ENCODE peak calls at places on chromosome 1, in ten cellular contexts. H is GM06990; R is Peyer's patch; L is AG04450; G is right atrium auricular region; B is mucosa of descending colon; U is WERI-Rb-1; F is BJ; J is CD4-positive, alpha-beta T cell; C is brain microvascular endothelial cell. N is an unnamed sample.

GRCh38 chr1:42933060-42933586 is 25.5 kb downstream of the SLC2A1 start:
- DNase-seq in G (no peak), B (no peak), H (no peak), U (no peak), C (no peak), L (no peak), R (no peak), F (no peak), J (no peak), N (no peak)

GRCh38 chr1:34500451-34500850 is 254.4 kb upstream of the GJB5 start:
- DNase-seq in F (no peak), H (no peak), J (no peak), L (no peak), G (no peak), R (no peak), B (peak; percentile 36), C (no peak), U (no peak), N (peak; percentile 65)

GRCh38 chr1:62433861-62434611 is 2.8 kb upstream of the USP1 start:
- DNase-seq in U (no peak), G (no peak), L (no peak), F (no peak), J (no peak), H (no peak), R (no peak), C (no peak), B (no peak), N (no peak)

GRCh38 chr1:231918239-231919015 is 291.8 kb downstream of the DISC1 start:
- DNase-seq in H (no peak), F (no peak), U (no peak), B (no peak), G (no peak), C (peak; percentile 74), R (no peak), J (peak; percentile 28), L (peak; percentile 45), N (no peak)

GRCh38 chr1:43704838-43705237 is 2.5 kb upstream of the ST3GAL3 start:
- DNase-seq in F (no peak), H (no peak), C (no peak), J (no peak), L (no peak), B (no peak), R (no peak), G (no peak), U (no peak), N (no peak)

GRCh38 chr1:204398197-204399125 is 13.2 kb downstream of the PPP1R15B start:
- DNase-seq in U (peak; percentile 96), L (no peak), J (peak; percentile 47), H (peak; percentile 26), C (peak; percentile 60), G (no peak), R (peak; percentile 77), F (no peak), B (peak; percentile 85), N (peak; percentile 44)

GRCh38 chr1:145892486-145893087 is 6.9 kb upstream of the ANKRD35 start:
- DNase-seq in C (no peak), J (no peak), G (no peak), L (peak; percentile 32), F (no peak), U (no peak), R (no peak), B (no peak), H (no peak), N (no peak)

GRCh38 chr1:62241357-62242131 is 46.9 kb downstream of the L1TD1 start:
- DNase-seq in J (no peak), C (no peak), R (no peak), U (no peak), F (no peak), G (no peak), H (no peak), B (peak; percentile 38), L (no peak), N (no peak)

GRCh38 chr1:192378276-192378675 is 61.5 kb downstream of the RGS21 start:
- DNase-seq in B (no peak), J (no peak), F (no peak), R (no peak), L (peak; percentile 8), C (no peak), U (no peak), H (no peak), G (no peak), N (no peak)

GRCh38 chr1:192386051-192386650 is 69.4 kb downstream of the RGS21 start:
- DNase-seq in U (no peak), J (no peak), F (no peak), G (no peak), B (no peak), R (no peak), H (no peak), C (no peak), L (no peak), N (no peak)

GRCh38 chr1:192379536-192379935 is 62.7 kb downstream of the RGS21 start:
- DNase-seq in J (no peak), C (no peak), H (no peak), R (no peak), B (no peak), F (no peak), U (no peak), G (no peak), L (no peak), N (no peak)

GRCh38 chr1:192378878-192379277 is 62.1 kb downstream of the RGS21 start:
- DNase-seq in C (no peak), H (no peak), R (no peak), B (no peak), F (no peak), J (no peak), U (no peak), G (no peak), L (no peak), N (no peak)

DNA sequence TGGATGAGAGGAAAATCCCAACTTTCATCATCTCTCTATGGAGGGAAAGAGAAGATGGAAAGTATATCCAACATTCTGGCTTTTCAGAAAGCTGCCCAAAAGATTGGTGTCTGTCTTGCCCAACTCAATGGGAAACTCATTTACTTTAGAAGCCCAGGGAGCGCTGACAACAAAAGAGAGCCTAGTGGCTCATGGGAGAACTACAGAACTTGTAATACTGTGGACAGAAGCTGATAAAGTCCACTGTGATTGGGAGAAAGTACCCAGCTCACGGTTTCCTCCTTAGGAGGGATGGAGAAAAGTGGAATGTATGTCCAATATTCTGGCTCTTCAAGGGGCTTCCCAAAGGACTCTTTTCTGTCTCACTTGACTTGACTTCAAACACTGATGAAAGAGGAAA is 66.0 kb downstream of the RGS21 start:
- DNase-seq in H (no peak), B (no peak), F (no peak), U (no peak), G (no peak), R (no peak), C (no peak), J (no peak), L (no peak), N (no peak)
- TF ChIP-seq CTCF in H (no peak), B (no peak), F (no peak), U (no peak), G (no peak), R (no peak), C (no peak), J (no peak), L (no peak), N (no peak)

GRCh38 chr1:205519541-205520131 is 15.2 kb downstream of the CDK18 start:
- DNase-seq in B (no peak), R (no peak), F (no peak), C (no peak), U (peak; percentile 54), J (no peak), G (no peak), H (no peak), L (no peak), N (no peak)

GRCh38 chr1:205520709-205521108 is 16.2 kb downstream of the CDK18 start:
- DNase-seq in L (no peak), R (no peak), B (no peak), F (no peak), C (no peak), U (no peak), G (no peak), H (no peak), J (no peak), N (no peak)

GRCh38 chr1:205517763-205518162 is 13.3 kb downstream of the CDK18 start:
- DNase-seq in R (no peak), L (no peak), G (no peak), B (no peak), H (no peak), U (no peak), C (no peak), F (no peak), J (no peak), N (no peak)

GRCh38 chr1:205517288-205517687 is 12.8 kb downstream of the CDK18 start:
- DNase-seq in H (no peak), R (no peak), U (no peak), L (no peak), B (no peak), J (no peak), F (no peak), G (no peak), C (no peak), N (no peak)

GRCh38 chr1:205518616-205519540 is 14.4 kb downstream of the CDK18 start:
- DNase-seq in J (no peak), F (no peak), L (no peak), G (no peak), U (no peak), R (no peak), H (no peak), B (no peak), C (no peak), N (no peak)
- TF ChIP-seq CTCF in J (no peak), F (no peak), L (no peak), G (no peak), U (no peak), R (no peak), H (no peak), B (no peak), C (no peak), N (no peak)

GRCh38 chr1:226158983-226159382 is 27.6 kb downstream of the ACBD3 start:
- DNase-seq in G (no peak), H (no peak), R (no peak), B (no peak), J (no peak), F (no peak), L (no peak), U (no peak), C (no peak), N (no peak)

GRCh38 chr1:226149806-226150205 is 36.7 kb downstream of the ACBD3 start:
- DNase-seq in G (no peak), R (no peak), L (no peak), J (no peak), F (no peak), B (no peak), C (no peak), U (no peak), H (no peak), N (no peak)

GRCh38 chr1:226158457-226158856 is 28.1 kb downstream of the ACBD3 start:
- DNase-seq in F (no peak), J (no peak), U (no peak), L (no peak), R (no peak), C (no peak), H (no peak), B (no peak), G (no peak), N (no peak)

GRCh38 chr1:226157761-226158316 is 28.7 kb downstream of the ACBD3 start:
- DNase-seq in G (no peak), J (no peak), R (no peak), L (no peak), B (no peak), U (no peak), F (no peak), H (no peak), C (no peak), N (no peak)

DNA sequence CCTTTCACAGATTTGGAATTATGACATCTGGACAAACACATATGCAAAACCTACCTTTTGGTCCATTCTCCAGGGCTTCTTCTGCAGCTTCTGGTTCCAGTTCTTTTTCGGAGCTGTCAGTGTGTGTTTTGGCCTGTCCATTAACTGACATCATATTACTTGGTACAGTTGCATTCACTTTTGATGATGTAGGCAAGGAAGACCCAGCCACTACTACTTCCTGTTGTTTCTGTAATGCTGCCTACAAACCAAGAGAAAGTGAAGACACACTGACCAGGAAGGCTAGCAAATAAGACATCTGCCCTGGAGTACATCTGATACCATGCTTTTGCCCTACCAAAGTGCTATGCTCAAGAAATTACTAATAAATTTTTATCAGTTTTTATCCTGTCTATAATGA is 31.9 kb downstream of the ACBD3 start:
- DNase-seq in B (no peak), U (no peak), L (no peak), C (peak; percentile 20), R (no peak), H (no peak), J (no peak), G (no peak), F (no peak), N (no peak)
- TF ChIP-seq CTCF in B (no peak), U (no peak), L (no peak), C (no peak), R (no peak), H (no peak), J (no peak), G (no peak), F (no peak), N (no peak)

GRCh38 chr1:236608930-236609726 is 4.8 kb upstream of the HEATR1 start:
- DNase-seq in R (peak; percentile 51), G (no peak), C (peak; percentile 40), J (no peak), B (peak; percentile 58), U (peak; percentile 81), H (no peak), F (no peak), L (no peak), N (peak; percentile 57)
- TF ChIP-seq CTCF in R (peak; percentile 46), G (peak; percentile 73), C (peak; percentile 66), J (no peak), B (no peak), U (peak; percentile 63), H (peak; percentile 53), F (peak; percentile 57), L (peak; percentile 67), N (peak; percentile 80)